ENCODE peak calls at places on chromosomes 2 and 18, in five cellular contexts. N, C, O, L and P are unnamed samples.

GRCh38 chr2:132936791-132937190 is 266.8 kb upstream of the LYPD1 start:
- DNase-seq in N (no peak), C (no peak), O (no peak), L (no peak), P (no peak)

GRCh38 chr2:86433137-86433536 is 8.0 kb upstream of the KDM3A start:
- DNase-seq in N (no peak), C (no peak), O (no peak), L (no peak), P (no peak)

GRCh38 chr2:2715036-2715818 is 384.2 kb upstream of the MYT1L start:
- DNase-seq in N (no peak), C (no peak), O (no peak), L (no peak), P (no peak)

GRCh38 chr2:214699236-214699635 is 110.2 kb downstream of the BARD1 start:
- DNase-seq in N (no peak), C (no peak), O (no peak), L (no peak), P (no peak)

GRCh38 chr2:53353372-53354111 is 414.1 kb upstream of the CHAC2 start:
- DNase-seq in N (peak), C (peak), O (no peak), L (no peak), P (no peak)

GRCh38 chr2:240423788-240424191 is 11.7 kb upstream of the GPC1 start:
- DNase-seq in N (no peak), C (no peak), O (no peak), L (peak), P (no peak)

GRCh38 chr18:23683671-23684070 is 5.6 kb upstream of the LAMA3 start:
- DNase-seq in N (no peak), C (no peak), O (no peak), L (no peak), P (peak)

GRCh38 chr2:16197504-16198147 is 257.3 kb downstream of the MYCN start:
- DNase-seq in N (no peak), C (no peak), O (no peak), L (no peak), P (no peak)

GRCh38 chr2:237026981-237027711 is 58.5 kb upstream of the COPS8 start:
- DNase-seq in N (peak), C (peak), O (peak), L (peak), P (peak)

GRCh38 chr2:5974477-5974876 is 282.3 kb downstream of the SOX11 start:
- DNase-seq in N (no peak), C (no peak), O (no peak), L (no peak), P (no peak)

GRCh38 chr2:161982548-161982947 is 91.5 kb downstream of the DPP4 start:
- DNase-seq in N (no peak), C (peak), O (no peak), L (no peak), P (no peak)

GRCh38 chr2:169709970-169710369 is 15.7 kb downstream of the PHOSPHO2 start:
- DNase-seq in N (no peak), C (peak), O (no peak), L (no peak), P (no peak)

GRCh38 chr2:112680666-112681101 is 34.9 kb downstream of the SLC20A1 start:
- DNase-seq in N (no peak), C (no peak), O (no peak), L (no peak), P (peak)

GRCh38 chr2:44291281-44292248 is 16.3 kb downstream of the SLC3A1 start:
- DNase-seq in N (peak), C (peak), O (peak), L (no peak), P (peak)

GRCh38 chr18:11661430-11661829 is 27.6 kb upstream of the GNAL start:
- DNase-seq in N (no peak), C (no peak), O (no peak), L (no peak), P (no peak)

GRCh38 chr2:104090407-104090806 is 763.5 kb upstream of the POU3F3 start:
- DNase-seq in N (no peak), C (no peak), O (no peak), L (no peak), P (no peak)

GRCh38 chr2:111919794-111920608 is 21.6 kb downstream of the MERTK start:
- DNase-seq in N (no peak), C (peak), O (no peak), L (no peak), P (no peak)

GRCh38 chr2:229346801-229347540 is 75.9 kb upstream of the PID1 start:
- DNase-seq in N (no peak), C (no peak), O (no peak), L (no peak), P (no peak)